ENCODE peak calls at places on chromosomes 7 and 10, in seven cellular contexts. P is ACHN, U is neural crest cell, Q is tibial nerve, C is Caco-2, V is germinal center, Y is NCI-H1092. I is an unnamed sample.

GRCh38 chr7:4066626-4067475 is 615.2 kb upstream of the FOXK1 start:
- DNase-seq in Q (no peak), C (no peak), Y (no peak), P (no peak), U (no peak), V (no peak), I (no peak)

GRCh38 chr10:97683556-97684357 is 3.3 kb downstream of the AVPI1 start:
- DNase-seq in Q (peak), P (no peak), V (no peak), C (no peak), U (no peak), Y (no peak), I (no peak)

GRCh38 chr7:2732388-2732787 is 44.4 kb downstream of the AMZ1 start:
- DNase-seq in V (no peak), C (peak), P (no peak), U (no peak), Q (no peak), Y (no peak), I (no peak)

GRCh38 chr7:55365103-55365679 is at the start of gene LANCL2:
- DNase-seq in U (no peak), C (no peak), Q (peak), V (peak), Y (peak), P (peak), I (no peak)

GRCh38 chr10:102342958-102343357 is 52.5 kb upstream of the NFKB2 start:
- DNase-seq in Y (no peak), V (no peak), C (no peak), U (no peak), P (peak), Q (no peak), I (no peak)

GRCh38 chr10:52226448-52226847 is 87.6 kb upstream of the DKK1 start:
- DNase-seq in Q (no peak), C (no peak), V (no peak), U (no peak), Y (no peak), P (no peak), I (peak)

GRCh38 chr7:130988443-130988842 is 254.4 kb upstream of the KLF14 start:
- DNase-seq in Y (peak), V (no peak), C (no peak), P (no peak), Q (no peak), U (no peak), I (no peak)

GRCh38 chr7:66138994-66139752 is 24.5 kb downstream of the CRCP start:
- DNase-seq in Q (no peak), U (no peak), C (no peak), V (no peak), P (no peak), Y (no peak), I (no peak)

GRCh38 chr10:123567984-123568745 is 98.0 kb upstream of the GPR26 start:
- DNase-seq in Q (no peak), P (no peak), U (no peak), V (no peak), C (no peak), Y (no peak), I (no peak)

GRCh38 chr10:91054325-91054724 is 133.4 kb upstream of the ANKRD1 start:
- DNase-seq in P (no peak), V (no peak), Q (no peak), U (no peak), C (no peak), Y (no peak), I (no peak)

GRCh38 chr7:150335101-150335773 is 6.2 kb downstream of the RARRES2 start:
- DNase-seq in C (no peak), U (no peak), Q (no peak), Y (no peak), P (no peak), V (no peak), I (no peak)

GRCh38 chr10:63722537-63722936 is 201.3 kb downstream of the REEP3 start:
- DNase-seq in C (no peak), V (no peak), Y (no peak), U (no peak), Q (no peak), P (no peak), I (peak)

GRCh38 chr10:15595260-15595659 is 124.5 kb downstream of the ITGA8 start:
- DNase-seq in V (no peak), P (no peak), Y (no peak), C (no peak), U (no peak), Q (no peak), I (no peak)

GRCh38 chr7:150631866-150632864 is at the start of gene GIMAP6:
- DNase-seq in C (no peak), P (no peak), U (no peak), Q (no peak), V (no peak), Y (no peak), I (no peak)

GRCh38 chr10:114881916-114882315 is 56.1 kb upstream of the TRUB1 start:
- DNase-seq in U (no peak), V (no peak), Y (no peak), C (no peak), Q (no peak), P (no peak), I (no peak)

GRCh38 chr10:44991571-44991970 is 9.2 kb upstream of the ZNF22 start:
- DNase-seq in Y (no peak), P (no peak), C (no peak), Q (peak), U (no peak), V (no peak), I (no peak)

GRCh38 chr10:88491314-88491713 is 91.8 kb downstream of the RNLS start:
- DNase-seq in Q (no peak), C (no peak), U (no peak), P (no peak), V (no peak), Y (no peak), I (no peak)

GRCh38 chr7:29873644-29874294 is 67.5 kb downstream of the WIPF3 start:
- DNase-seq in P (no peak), V (no peak), Y (no peak), C (no peak), U (no peak), Q (no peak), I (no peak)